ENCODE peak calls at places on chromosomes 7 and 10, in ten cellular contexts. C is transverse colon, D is retina, Y is AG08395, J is LoVo, A is NCI-H2081, T is sigmoid colon, V is HL-60, K is fibroblast of mammary gland, S is SK-MEL-5. Q is an unnamed sample.

GRCh38 chr7:5143935-5144903 is 45.8 kb upstream of the WIPI2 start:
- DNase-seq in C (peak), D (peak), Y (peak), J (no peak), A (no peak), T (no peak), V (peak), K (peak), S (no peak), Q (peak)

GRCh38 chr10:8130973-8131911 is 76.8 kb downstream of the GATA3 start:
- DNase-seq in C (no peak), D (no peak), Y (peak), J (peak), A (no peak), T (no peak), V (no peak), K (peak), S (no peak), Q (no peak)

GRCh38 chr7:47298636-47299035 is 283.3 kb downstream of the TNS3 start:
- DNase-seq in C (no peak), D (no peak), Y (no peak), J (no peak), A (no peak), T (peak), V (no peak), K (no peak), S (no peak), Q (no peak)

GRCh38 chr10:102299873-102300272 is 54.5 kb downstream of the GBF1 start:
- DNase-seq in C (no peak), D (no peak), Y (no peak), J (no peak), A (no peak), T (no peak), V (no peak), K (peak), S (no peak), Q (peak)

GRCh38 chr10:131641231-131641630 is 259.6 kb upstream of the PPP2R2D start:
- DNase-seq in C (no peak), D (no peak), Y (no peak), J (no peak), A (no peak), T (no peak), V (no peak), K (no peak), S (no peak), Q (no peak)

GRCh38 chr10:4059471-4060138 is 274.6 kb upstream of the KLF6 start:
- DNase-seq in C (no peak), D (no peak), Y (no peak), J (peak), A (no peak), T (no peak), V (no peak), K (no peak), S (no peak), Q (no peak)

GRCh38 chr7:88795553-88795952 is at the start of gene TEX47:
- DNase-seq in C (no peak), D (no peak), Y (no peak), J (no peak), A (no peak), T (no peak), V (no peak), K (no peak), S (no peak), Q (no peak)

GRCh38 chr10:23322082-23322481 is 22.5 kb downstream of the C10orf67 start:
- DNase-seq in C (no peak), D (no peak), Y (no peak), J (no peak), A (no peak), T (no peak), V (no peak), K (no peak), S (no peak), Q (no peak)

GRCh38 chr7:128827248-128827958 is 2.8 kb upstream of the FLNC start:
- DNase-seq in C (no peak), D (peak), Y (peak), J (peak), A (no peak), T (peak), V (no peak), K (peak), S (no peak), Q (peak)

GRCh38 chr10:93309062-93309461 is 173.1 kb downstream of the MYOF start:
- DNase-seq in C (no peak), D (no peak), Y (peak), J (no peak), A (no peak), T (no peak), V (no peak), K (peak), S (no peak), Q (peak)

GRCh38 chr10:132582795-132583194 is 45.2 kb downstream of the INPP5A start:
- DNase-seq in C (no peak), D (no peak), Y (no peak), J (no peak), A (no peak), T (peak), V (no peak), K (no peak), S (no peak), Q (no peak)

GRCh38 chr10:104350146-104350635 is 3.4 kb upstream of the CFAP58 start:
- DNase-seq in C (no peak), D (peak), Y (peak), J (peak), A (peak), T (no peak), V (no peak), K (peak), S (peak), Q (no peak)

GRCh38 chr7:151283302-151283701 is 34.8 kb upstream of the SMARCD3 start:
- DNase-seq in C (no peak), D (no peak), Y (no peak), J (no peak), A (no peak), T (no peak), V (no peak), K (no peak), S (no peak), Q (no peak)

GRCh38 chr10:119693262-119693957 is 32.4 kb upstream of the INPP5F start:
- DNase-seq in C (no peak), D (peak), Y (no peak), J (no peak), A (no peak), T (no peak), V (no peak), K (no peak), S (peak), Q (no peak)

GRCh38 chr7:90768301-90768700 is 172.2 kb downstream of the CDK14 start:
- DNase-seq in C (no peak), D (no peak), Y (no peak), J (no peak), A (no peak), T (no peak), V (no peak), K (no peak), S (no peak), Q (no peak)

GRCh38 chr7:14191686-14192098 is 202.2 kb upstream of the ETV1 start:
- DNase-seq in C (no peak), D (no peak), Y (peak), J (no peak), A (no peak), T (no peak), V (no peak), K (peak), S (no peak), Q (peak)

GRCh38 chr10:13728898-13729535 is 142.3 kb downstream of the PRPF18 start:
- DNase-seq in C (no peak), D (no peak), Y (no peak), J (no peak), A (no peak), T (no peak), V (no peak), K (no peak), S (no peak), Q (no peak)

GRCh38 chr10:26138613-26139012 is 78.0 kb upstream of the GAD2 start:
- DNase-seq in C (no peak), D (no peak), Y (no peak), J (no peak), A (no peak), T (no peak), V (no peak), K (no peak), S (no peak), Q (no peak)

GRCh38 chr7:91957823-91958222 is 17.2 kb downstream of the AKAP9 start:
- DNase-seq in C (no peak), D (no peak), Y (no peak), J (no peak), A (no peak), T (no peak), V (no peak), K (no peak), S (no peak), Q (peak)

GRCh38 chr10:121734517-121735137 is 136.4 kb upstream of the FGFR2 start:
- DNase-seq in C (no peak), D (peak), Y (peak), J (peak), A (no peak), T (no peak), V (no peak), K (peak), S (peak), Q (no peak)

GRCh38 chr7:134031835-134032617 is 95.1 kb upstream of the LRGUK start:
- DNase-seq in C (no peak), D (no peak), Y (no peak), J (no peak), A (peak), T (no peak), V (no peak), K (peak), S (peak), Q (no peak)

GRCh38 chr7:22561895-22562593 is 62.1 kb upstream of the STEAP1B start:
- DNase-seq in C (no peak), D (no peak), Y (no peak), J (no peak), A (no peak), T (no peak), V (no peak), K (no peak), S (peak), Q (peak)

GRCh38 chr10:85864173-85864549 is 502.4 kb downstream of the GRID1 start:
- DNase-seq in C (no peak), D (no peak), Y (no peak), J (no peak), A (no peak), T (no peak), V (no peak), K (peak), S (no peak), Q (no peak)

GRCh38 chr10:2048337-2048973 is 311.1 kb upstream of the ADARB2 start:
- DNase-seq in C (no peak), D (no peak), Y (no peak), J (no peak), A (no peak), T (no peak), V (no peak), K (no peak), S (no peak), Q (no peak)

GRCh38 chr10:60524541-60524940 is 134.9 kb upstream of the ANK3 start:
- DNase-seq in C (no peak), D (no peak), Y (no peak), J (no peak), A (no peak), T (no peak), V (no peak), K (peak), S (no peak), Q (peak)

GRCh38 chr7:139557857-139558581 is 34.5 kb downstream of the CLEC2L start:
- DNase-seq in C (peak), D (no peak), Y (no peak), J (no peak), A (no peak), T (no peak), V (no peak), K (no peak), S (peak), Q (no peak)